ENCODE peak calls at places on chromosomes 6 and 20, in eight cellular contexts. One of them, this sample, is unnamed.

GRCh38 chr6:143629104-143630080 is 48.4 kb upstream of the PHACTR2 start:
- DNase-seq in CD8-positive, alpha-beta T cell: no peak
- DNase-seq in AG08395: peak; percentile 26
- DNase-seq in HEK293T: no peak
- DNase-seq in AG09309: no peak
- DNase-seq in activated gamma-delta T cell treated with Interleukin-2 at 50 U/mL for 16 hours: no peak
- DNase-seq in globus pallidus: no peak
- DNase-seq in GM20000: no peak
- DNase-seq in this sample: peak; percentile 35

GRCh38 chr6:3887150-3887700 is 38.1 kb downstream of the FAM50B start:
- DNase-seq in CD8-positive, alpha-beta T cell: no peak
- DNase-seq in AG08395: peak; percentile 48
- DNase-seq in HEK293T: no peak
- DNase-seq in AG09309: peak; percentile 24
- DNase-seq in activated gamma-delta T cell treated with Interleukin-2 at 50 U/mL for 16 hours: no peak
- DNase-seq in globus pallidus: peak; percentile 45
- DNase-seq in GM20000: no peak
- DNase-seq in this sample: peak; percentile 63

GRCh38 chr6:89936177-89936576 is 41.9 kb downstream of the GJA10 start:
- DNase-seq in CD8-positive, alpha-beta T cell: no peak
- DNase-seq in AG08395: no peak
- DNase-seq in HEK293T: no peak
- DNase-seq in AG09309: no peak
- DNase-seq in activated gamma-delta T cell treated with Interleukin-2 at 50 U/mL for 16 hours: no peak
- DNase-seq in globus pallidus: no peak
- DNase-seq in GM20000: no peak
- DNase-seq in this sample: no peak

GRCh38 chr20:49276895-49277785 is 717 bp downstream of the ZNFX1 start:
- DNase-seq in CD8-positive, alpha-beta T cell: peak; percentile 25
- DNase-seq in AG08395: peak; percentile 8
- DNase-seq in HEK293T: no peak
- DNase-seq in AG09309: no peak
- DNase-seq in activated gamma-delta T cell treated with Interleukin-2 at 50 U/mL for 16 hours: peak; percentile 19
- DNase-seq in globus pallidus: no peak
- DNase-seq in GM20000: peak; percentile 41
- DNase-seq in this sample: no peak

GRCh38 chr20:58697867-58698703 is 5.5 kb downstream of the NPEPL1 start:
- DNase-seq in CD8-positive, alpha-beta T cell: no peak
- DNase-seq in AG08395: no peak
- DNase-seq in HEK293T: no peak
- DNase-seq in AG09309: no peak
- DNase-seq in activated gamma-delta T cell treated with Interleukin-2 at 50 U/mL for 16 hours: no peak
- DNase-seq in globus pallidus: no peak
- DNase-seq in GM20000: no peak
- DNase-seq in this sample: no peak

GRCh38 chr6:112272799-112273198 is 18.4 kb upstream of the LAMA4 start:
- DNase-seq in CD8-positive, alpha-beta T cell: no peak
- DNase-seq in AG08395: no peak
- DNase-seq in HEK293T: no peak
- DNase-seq in AG09309: no peak
- DNase-seq in activated gamma-delta T cell treated with Interleukin-2 at 50 U/mL for 16 hours: no peak
- DNase-seq in globus pallidus: no peak
- DNase-seq in GM20000: no peak
- DNase-seq in this sample: no peak

GRCh38 chr6:157272866-157273755 is 50.2 kb downstream of the TMEM242 start:
- DNase-seq in CD8-positive, alpha-beta T cell: peak; percentile 32
- DNase-seq in AG08395: no peak
- DNase-seq in HEK293T: no peak
- DNase-seq in AG09309: peak; percentile 17
- DNase-seq in activated gamma-delta T cell treated with Interleukin-2 at 50 U/mL for 16 hours: peak; percentile 30
- DNase-seq in globus pallidus: no peak
- DNase-seq in GM20000: no peak
- DNase-seq in this sample: peak; percentile 53

GRCh38 chr6:56552212-56553130 is 90.2 kb downstream of the DST start:
- DNase-seq in CD8-positive, alpha-beta T cell: no peak
- DNase-seq in AG08395: peak; percentile 47
- DNase-seq in HEK293T: no peak
- DNase-seq in AG09309: no peak
- DNase-seq in activated gamma-delta T cell treated with Interleukin-2 at 50 U/mL for 16 hours: no peak
- DNase-seq in globus pallidus: no peak
- DNase-seq in GM20000: no peak
- DNase-seq in this sample: peak; percentile 29

GRCh38 chr6:134416501-134417154 is 98.7 kb upstream of the SGK1 start:
- DNase-seq in CD8-positive, alpha-beta T cell: no peak
- DNase-seq in AG08395: peak; percentile 61
- DNase-seq in HEK293T: no peak
- DNase-seq in AG09309: peak; percentile 64
- DNase-seq in activated gamma-delta T cell treated with Interleukin-2 at 50 U/mL for 16 hours: no peak
- DNase-seq in globus pallidus: no peak
- DNase-seq in GM20000: no peak
- DNase-seq in this sample: peak; percentile 69

GRCh38 chr20:48398506-48399449 is 429.0 kb downstream of the PREX1 start:
- DNase-seq in CD8-positive, alpha-beta T cell: no peak
- DNase-seq in AG08395: no peak
- DNase-seq in HEK293T: no peak
- DNase-seq in AG09309: no peak
- DNase-seq in activated gamma-delta T cell treated with Interleukin-2 at 50 U/mL for 16 hours: no peak
- DNase-seq in globus pallidus: no peak
- DNase-seq in GM20000: no peak
- DNase-seq in this sample: no peak

GRCh38 chr6:69835414-69836179 is 30.8 kb upstream of the COL19A1 start:
- DNase-seq in CD8-positive, alpha-beta T cell: no peak
- DNase-seq in AG08395: peak; percentile 47
- DNase-seq in HEK293T: peak; percentile 46
- DNase-seq in AG09309: peak; percentile 42
- DNase-seq in activated gamma-delta T cell treated with Interleukin-2 at 50 U/mL for 16 hours: peak; percentile 3
- DNase-seq in globus pallidus: peak; percentile 45
- DNase-seq in GM20000: peak; percentile 42
- DNase-seq in this sample: peak; percentile 70

GRCh38 chr20:8664778-8665177 is 404.1 kb upstream of the PLCB4 start:
- DNase-seq in CD8-positive, alpha-beta T cell: no peak
- DNase-seq in AG08395: no peak
- DNase-seq in HEK293T: no peak
- DNase-seq in AG09309: no peak
- DNase-seq in activated gamma-delta T cell treated with Interleukin-2 at 50 U/mL for 16 hours: no peak
- DNase-seq in globus pallidus: no peak
- DNase-seq in GM20000: no peak
- DNase-seq in this sample: no peak

GRCh38 chr6:87705070-87705691 is 3.1 kb upstream of the AKIRIN2 start:
- DNase-seq in CD8-positive, alpha-beta T cell: no peak
- DNase-seq in AG08395: no peak
- DNase-seq in HEK293T: no peak
- DNase-seq in AG09309: no peak
- DNase-seq in activated gamma-delta T cell treated with Interleukin-2 at 50 U/mL for 16 hours: no peak
- DNase-seq in globus pallidus: no peak
- DNase-seq in GM20000: peak; percentile 70
- DNase-seq in this sample: no peak

GRCh38 chr6:34909484-34909883 is 20.4 kb downstream of the ANKS1A start:
- DNase-seq in CD8-positive, alpha-beta T cell: no peak
- DNase-seq in AG08395: no peak
- DNase-seq in HEK293T: no peak
- DNase-seq in AG09309: no peak
- DNase-seq in activated gamma-delta T cell treated with Interleukin-2 at 50 U/mL for 16 hours: no peak
- DNase-seq in globus pallidus: no peak
- DNase-seq in GM20000: no peak
- DNase-seq in this sample: no peak

GRCh38 chr6:170108456-170108855 is 182.4 kb downstream of the DLL1 start:
- DNase-seq in CD8-positive, alpha-beta T cell: no peak
- DNase-seq in AG08395: no peak
- DNase-seq in HEK293T: no peak
- DNase-seq in AG09309: no peak
- DNase-seq in activated gamma-delta T cell treated with Interleukin-2 at 50 U/mL for 16 hours: no peak
- DNase-seq in globus pallidus: no peak
- DNase-seq in GM20000: no peak
- DNase-seq in this sample: no peak

GRCh38 chr20:60921021-60921622 is 330.9 kb upstream of the CDH4 start:
- DNase-seq in CD8-positive, alpha-beta T cell: peak; percentile 17
- DNase-seq in AG08395: peak; percentile 8
- DNase-seq in HEK293T: peak; percentile 10
- DNase-seq in AG09309: no peak
- DNase-seq in activated gamma-delta T cell treated with Interleukin-2 at 50 U/mL for 16 hours: peak; percentile 9
- DNase-seq in globus pallidus: no peak
- DNase-seq in GM20000: peak; percentile 17
- DNase-seq in this sample: no peak

GRCh38 chr6:66772785-66773184 is 1065.8 kb upstream of the EYS start:
- DNase-seq in CD8-positive, alpha-beta T cell: no peak
- DNase-seq in AG08395: no peak
- DNase-seq in HEK293T: no peak
- DNase-seq in AG09309: no peak
- DNase-seq in activated gamma-delta T cell treated with Interleukin-2 at 50 U/mL for 16 hours: no peak
- DNase-seq in globus pallidus: no peak
- DNase-seq in GM20000: no peak
- DNase-seq in this sample: no peak

GRCh38 chr6:117399924-117400323 is 25.8 kb downstream of the ROS1 start:
- DNase-seq in CD8-positive, alpha-beta T cell: no peak
- DNase-seq in AG08395: peak; percentile 31
- DNase-seq in HEK293T: peak; percentile 40
- DNase-seq in AG09309: no peak
- DNase-seq in activated gamma-delta T cell treated with Interleukin-2 at 50 U/mL for 16 hours: no peak
- DNase-seq in globus pallidus: no peak
- DNase-seq in GM20000: no peak
- DNase-seq in this sample: no peak

GRCh38 chr6:143441680-143442359 is 8.7 kb downstream of the ADAT2 start:
- DNase-seq in CD8-positive, alpha-beta T cell: no peak
- DNase-seq in AG08395: no peak
- DNase-seq in HEK293T: no peak
- DNase-seq in AG09309: peak; percentile 23
- DNase-seq in activated gamma-delta T cell treated with Interleukin-2 at 50 U/mL for 16 hours: no peak
- DNase-seq in globus pallidus: no peak
- DNase-seq in GM20000: no peak
- DNase-seq in this sample: peak; percentile 59

GRCh38 chr6:14129572-14129971 is 12.0 kb downstream of the CD83 start:
- DNase-seq in CD8-positive, alpha-beta T cell: peak; percentile 22
- DNase-seq in AG08395: peak; percentile 68
- DNase-seq in HEK293T: peak; percentile 74
- DNase-seq in AG09309: peak; percentile 34
- DNase-seq in activated gamma-delta T cell treated with Interleukin-2 at 50 U/mL for 16 hours: peak; percentile 34
- DNase-seq in globus pallidus: peak; percentile 55
- DNase-seq in GM20000: peak; percentile 49
- DNase-seq in this sample: peak; percentile 60

GRCh38 chr6:151067684-151068596 is 171.8 kb upstream of the AKAP12 start:
- DNase-seq in CD8-positive, alpha-beta T cell: no peak
- DNase-seq in AG08395: peak; percentile 79
- DNase-seq in HEK293T: no peak
- DNase-seq in AG09309: peak; percentile 86
- DNase-seq in activated gamma-delta T cell treated with Interleukin-2 at 50 U/mL for 16 hours: no peak
- DNase-seq in globus pallidus: peak; percentile 47
- DNase-seq in GM20000: no peak
- DNase-seq in this sample: peak; percentile 97

GRCh38 chr6:15176816-15177215 is 69.1 kb upstream of the JARID2 start:
- DNase-seq in CD8-positive, alpha-beta T cell: no peak
- DNase-seq in AG08395: no peak
- DNase-seq in HEK293T: no peak
- DNase-seq in AG09309: no peak
- DNase-seq in activated gamma-delta T cell treated with Interleukin-2 at 50 U/mL for 16 hours: no peak
- DNase-seq in globus pallidus: no peak
- DNase-seq in GM20000: no peak
- DNase-seq in this sample: no peak

GRCh38 chr6:28505733-28506132 is 9.9 kb downstream of the GPX6 start:
- DNase-seq in CD8-positive, alpha-beta T cell: no peak
- DNase-seq in AG08395: no peak
- DNase-seq in HEK293T: no peak
- DNase-seq in AG09309: no peak
- DNase-seq in activated gamma-delta T cell treated with Interleukin-2 at 50 U/mL for 16 hours: no peak
- DNase-seq in globus pallidus: no peak
- DNase-seq in GM20000: no peak
- DNase-seq in this sample: no peak

GRCh38 chr6:135087803-135088202 is 33.2 kb upstream of the HBS1L start:
- DNase-seq in CD8-positive, alpha-beta T cell: peak; percentile 44
- DNase-seq in AG08395: no peak
- DNase-seq in HEK293T: no peak
- DNase-seq in AG09309: no peak
- DNase-seq in activated gamma-delta T cell treated with Interleukin-2 at 50 U/mL for 16 hours: peak; percentile 39
- DNase-seq in globus pallidus: no peak
- DNase-seq in GM20000: no peak
- DNase-seq in this sample: no peak

GRCh38 chr6:84645000-84645399 is 119.4 kb downstream of the TBX18 start:
- DNase-seq in CD8-positive, alpha-beta T cell: no peak
- DNase-seq in AG08395: peak; percentile 49
- DNase-seq in HEK293T: no peak
- DNase-seq in AG09309: no peak
- DNase-seq in activated gamma-delta T cell treated with Interleukin-2 at 50 U/mL for 16 hours: no peak
- DNase-seq in globus pallidus: no peak
- DNase-seq in GM20000: no peak
- DNase-seq in this sample: peak; percentile 52